ENCODE peak calls at places on chromosomes 3 and 15, in four cellular contexts. One of them, this sample, is unnamed. For H3K79me2, the result is how much of the 10 kb centered on the place peaks cover.

GRCh38 chr3:18100126-18100525 is 325.0 kb downstream of the SATB1 start:
- DNase-seq in GM23338: no peak
- DNase-seq in HCT116: no peak
- DNase-seq in H1: no peak
- DNase-seq in this sample: peak

GRCh38 chr3:58569287-58570001 is 7.7 kb downstream of the FAM107A start:
- DNase-seq in H1: no peak
- DNase-seq in HCT116: no peak
- DNase-seq in GM23338: no peak
- DNase-seq in this sample: no peak

GRCh38 chr3:135503429-135504083 is 462.0 kb upstream of the PPP2R3A start:
- DNase-seq in GM23338: peak
- DNase-seq in H1: peak
- DNase-seq in HCT116: peak
- DNase-seq in this sample: peak

GRCh38 chr3:120145498-120146285 is 51.4 kb upstream of the GSK3B start:
- DNase-seq in HCT116: peak
- DNase-seq in GM23338: no peak
- DNase-seq in H1: no peak
- DNase-seq in this sample: peak

GRCh38 chr3:159305017-159305416 is 503.2 kb downstream of the MFSD1 start:
- DNase-seq in H1: no peak
- DNase-seq in HCT116: no peak
- DNase-seq in GM23338: no peak
- DNase-seq in this sample: no peak

GRCh38 chr15:26037369-26037768 is 174.2 kb upstream of the ATP10A start:
- DNase-seq in H1: no peak
- DNase-seq in HCT116: no peak
- DNase-seq in GM23338: no peak
- DNase-seq in this sample: peak

GRCh38 chr15:51286816-51287215 is 51.6 kb downstream of the CYP19A1 start:
- DNase-seq in H1: no peak
- DNase-seq in HCT116: no peak
- DNase-seq in GM23338: peak
- DNase-seq in this sample: peak

GRCh38 chr3:27357665-27358258 is 11.4 kb downstream of the NEK10 start:
- DNase-seq in GM23338: peak
- DNase-seq in HCT116: peak
- DNase-seq in H1: peak
- DNase-seq in this sample: peak

GRCh38 chr15:69591905-69592508 is 139.4 kb downstream of the RPLP1 start:
- DNase-seq in GM23338: no peak
- DNase-seq in H1: no peak
- DNase-seq in HCT116: no peak
- DNase-seq in this sample: peak

GRCh38 chr15:67520276-67520975 is 505 bp upstream of the C15orf61 start:
- DNase-seq in H1: no peak
- DNase-seq in HCT116: no peak
- DNase-seq in GM23338: peak
- DNase-seq in this sample: no peak

GRCh38 chr3:112582242-112582874 is 20.5 kb downstream of the SLC35A5 start:
- DNase-seq in GM23338: peak
- DNase-seq in HCT116: peak
- DNase-seq in H1: no peak
- DNase-seq in this sample: peak

GRCh38 chr3:13040381-13041074 is 32.7 kb downstream of the IQSEC1 start:
- DNase-seq in H1: no peak
- DNase-seq in GM23338: no peak
- DNase-seq in HCT116: no peak
- DNase-seq in this sample: no peak

GRCh38 chr15:82832601-82833209 is 23.3 kb downstream of the WHAMM start:
- DNase-seq in GM23338: no peak
- DNase-seq in HCT116: peak
- DNase-seq in H1: no peak
- DNase-seq in this sample: peak

GRCh38 chr3:61057491-61057890 is 193.8 kb downstream of the FHIT start:
- DNase-seq in H1: no peak
- DNase-seq in HCT116: no peak
- DNase-seq in GM23338: no peak
- DNase-seq in this sample: no peak

GRCh38 chr15:76860201-76860600 is 44.9 kb downstream of the SCAPER start:
- DNase-seq in H1: no peak
- DNase-seq in GM23338: no peak
- DNase-seq in HCT116: no peak
- DNase-seq in this sample: no peak

GRCh38 chr15:40825661-40826088 is 2.8 kb downstream of the PPP1R14D start:
- DNase-seq in H1: no peak
- DNase-seq in HCT116: no peak
- DNase-seq in GM23338: no peak
- DNase-seq in this sample: peak

GRCh38 chr3:64264491-64265109 is 39.3 kb upstream of the PRICKLE2 start:
- DNase-seq in H1: no peak
- DNase-seq in GM23338: no peak
- DNase-seq in HCT116: no peak
- DNase-seq in this sample: peak

GRCh38 chr3:172170310-172170709 is 130.9 kb downstream of the FNDC3B start:
- DNase-seq in H1: no peak
- DNase-seq in HCT116: no peak
- DNase-seq in GM23338: no peak
- DNase-seq in this sample: no peak
- H3K79me2 ChIP-seq in H1: under half
- H3K79me2 ChIP-seq in HCT116: under half
- H3K79me2 ChIP-seq in GM23338: half or more
- H3K79me2 ChIP-seq in this sample: half or more

GRCh38 chr3:128493221-128494151 is 485 bp upstream of the GATA2 start:
- DNase-seq in HCT116: no peak
- DNase-seq in GM23338: no peak
- DNase-seq in H1: peak
- DNase-seq in this sample: no peak
- TF ChIP-seq EZH2 in HCT116: no peak
- TF ChIP-seq EZH2 in GM23338: peak
- TF ChIP-seq EZH2 in H1: peak
- TF ChIP-seq EZH2 in this sample: no peak

GRCh38 chr15:64701482-64701881 is 73.9 kb downstream of the RBPMS2 start:
- DNase-seq in H1: no peak
- DNase-seq in GM23338: no peak
- DNase-seq in HCT116: no peak
- DNase-seq in this sample: no peak
- H3K79me2 ChIP-seq in H1: half or more
- H3K79me2 ChIP-seq in GM23338: half or more
- H3K79me2 ChIP-seq in HCT116: half or more
- H3K79me2 ChIP-seq in this sample: half or more

DNA sequence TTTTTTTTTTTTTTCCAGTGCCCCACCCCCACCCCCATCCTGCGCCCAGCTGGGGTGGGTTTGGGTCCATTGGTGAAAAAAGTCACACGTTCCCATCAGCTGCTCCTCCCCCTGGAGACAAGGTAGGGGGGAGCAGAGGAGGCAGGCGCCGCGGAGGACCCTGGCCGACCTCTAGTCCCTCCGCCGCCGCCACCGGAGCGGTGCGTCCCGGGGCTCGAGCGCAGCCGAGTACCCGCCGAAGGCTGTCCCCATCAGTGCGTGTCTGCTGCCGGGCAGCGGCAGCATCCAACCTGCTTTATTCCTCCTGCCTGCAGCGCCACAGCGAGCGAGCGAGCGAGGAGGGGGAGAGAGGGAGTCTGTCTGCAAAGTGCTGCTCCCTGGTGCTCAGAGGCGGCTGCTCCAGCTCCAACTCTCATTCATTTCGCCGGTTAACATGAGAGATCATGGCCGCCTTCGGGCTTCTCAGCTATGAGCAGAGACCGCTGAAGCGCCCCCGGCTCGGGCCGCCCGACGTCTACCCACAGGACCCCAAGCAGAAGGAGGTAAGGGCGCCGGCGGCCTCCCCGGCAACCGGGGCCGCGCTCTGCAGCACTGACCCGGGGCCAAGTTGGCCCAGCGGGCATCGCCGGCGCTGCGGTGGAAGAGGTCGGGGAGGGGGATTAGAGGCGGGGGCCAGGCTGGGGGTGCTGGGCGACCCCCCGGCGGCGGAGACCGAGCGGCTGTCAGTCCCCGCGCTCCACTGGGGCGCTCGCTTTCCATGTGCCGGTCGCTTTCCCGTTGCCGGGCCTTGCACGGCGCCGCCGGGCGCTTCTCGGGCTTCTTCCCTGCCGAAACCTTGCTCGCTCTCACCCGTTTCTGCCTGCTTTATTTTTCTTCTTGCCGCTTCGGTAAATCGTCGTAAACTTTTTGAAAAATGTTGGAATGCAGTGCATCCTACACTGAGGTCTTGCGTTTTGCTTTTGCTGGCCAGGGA is 1.3 kb downstream of the MED12L start:
- DNase-seq in H1: peak
- DNase-seq in GM23338: peak
- DNase-seq in HCT116: peak
- DNase-seq in this sample: peak
- TF ChIP-seq EZH2 in H1: peak
- TF ChIP-seq EZH2 in GM23338: no peak
- TF ChIP-seq EZH2 in HCT116: no peak
- TF ChIP-seq EZH2 in this sample: peak

GRCh38 chr15:64334530-64334929 is 21.4 kb downstream of the CSNK1G1 start:
- DNase-seq in H1: no peak
- DNase-seq in HCT116: peak
- DNase-seq in GM23338: peak
- DNase-seq in this sample: no peak

GRCh38 chr15:64333516-64333915 is 22.5 kb downstream of the CSNK1G1 start:
- DNase-seq in GM23338: no peak
- DNase-seq in H1: no peak
- DNase-seq in HCT116: no peak
- DNase-seq in this sample: no peak

GRCh38 chr15:64337761-64338160 is 18.2 kb downstream of the CSNK1G1 start:
- DNase-seq in GM23338: no peak
- DNase-seq in HCT116: no peak
- DNase-seq in H1: no peak
- DNase-seq in this sample: no peak

DNA sequence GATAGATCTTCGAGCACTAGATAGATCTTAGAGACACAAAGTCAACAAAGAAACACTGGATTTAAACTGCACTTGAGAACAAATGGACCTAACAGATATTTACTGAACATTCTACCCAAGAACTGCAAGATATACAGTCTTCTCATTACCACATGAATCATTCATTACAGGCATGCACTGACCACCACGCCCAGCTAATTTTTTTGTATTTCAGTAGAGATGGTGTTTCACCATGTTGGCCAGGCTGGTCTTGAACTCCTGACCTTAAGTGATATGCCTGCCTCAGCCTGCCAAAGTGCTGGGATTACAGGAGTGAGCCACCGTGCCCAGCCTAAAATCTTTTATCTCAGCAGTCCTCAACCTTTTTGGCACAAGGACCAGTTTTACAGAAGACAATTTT is 22.0 kb downstream of the CSNK1G1 start:
- DNase-seq in HCT116: no peak
- DNase-seq in H1: no peak
- DNase-seq in GM23338: no peak
- DNase-seq in this sample: no peak
- H3K79me2 ChIP-seq in HCT116: under half
- H3K79me2 ChIP-seq in H1: under half
- H3K79me2 ChIP-seq in GM23338: under half
- H3K79me2 ChIP-seq in this sample: under half

DNA sequence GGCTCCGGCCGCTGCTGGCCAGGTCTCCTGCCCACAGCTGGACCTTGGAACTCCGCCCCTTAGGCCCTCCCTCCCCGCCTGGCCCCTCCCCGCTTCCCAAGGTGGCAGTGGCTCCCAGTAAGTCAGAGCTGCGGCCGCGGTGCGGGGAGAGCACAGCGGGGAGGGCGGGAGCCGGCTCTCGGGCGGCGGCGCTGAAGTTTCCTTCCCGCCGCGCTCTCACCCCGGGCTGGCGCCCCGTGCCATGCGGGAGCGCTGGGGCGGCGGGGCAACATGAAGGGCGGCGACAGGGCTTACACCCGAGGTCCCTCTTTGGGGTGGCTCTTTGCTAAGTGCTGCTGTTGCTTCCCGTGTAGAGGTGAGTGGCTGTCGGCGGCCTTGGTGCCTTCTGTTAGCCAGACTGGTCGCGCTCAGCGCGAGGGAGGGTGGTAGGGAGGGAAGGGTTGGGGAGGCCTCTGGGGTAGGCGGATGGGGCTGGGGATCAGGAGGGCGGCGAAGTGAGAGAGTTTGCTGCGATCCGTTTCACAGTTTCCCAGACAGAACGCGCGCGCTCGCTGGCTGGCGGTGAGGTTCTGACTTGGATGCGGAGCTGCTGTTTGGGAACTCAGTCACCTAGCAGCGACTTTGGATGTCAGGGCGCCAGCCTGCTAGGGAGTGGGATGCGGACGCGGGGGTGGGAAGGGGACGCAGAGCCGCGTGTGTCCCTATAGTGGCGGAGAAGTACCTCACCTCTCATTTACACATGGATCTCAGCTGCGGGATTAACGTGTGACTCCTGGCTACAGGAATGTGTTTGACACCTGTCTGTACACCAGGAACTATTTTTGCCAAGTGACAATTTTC is 145.5 kb upstream of the UMPS start:
- DNase-seq in HCT116: peak
- DNase-seq in GM23338: peak
- DNase-seq in H1: peak
- DNase-seq in this sample: peak
- TF ChIP-seq EZH2 in HCT116: no peak
- TF ChIP-seq EZH2 in GM23338: no peak
- TF ChIP-seq EZH2 in H1: peak
- TF ChIP-seq EZH2 in this sample: no peak

GRCh38 chr3:192825657-192826200 is 91.9 kb downstream of the MB21D2 start:
- DNase-seq in HCT116: no peak
- DNase-seq in GM23338: no peak
- DNase-seq in H1: no peak
- DNase-seq in this sample: no peak

GRCh38 chr3:192827863-192828594 is 89.6 kb downstream of the MB21D2 start:
- DNase-seq in H1: no peak
- DNase-seq in HCT116: no peak
- DNase-seq in GM23338: no peak
- DNase-seq in this sample: no peak

GRCh38 chr3:192825191-192825590 is 92.5 kb downstream of the MB21D2 start:
- DNase-seq in H1: no peak
- DNase-seq in GM23338: no peak
- DNase-seq in HCT116: no peak
- DNase-seq in this sample: no peak

GRCh38 chr3:192824313-192824712 is 93.3 kb downstream of the MB21D2 start:
- DNase-seq in GM23338: no peak
- DNase-seq in H1: no peak
- DNase-seq in HCT116: no peak
- DNase-seq in this sample: no peak

GRCh38 chr3:192827208-192827607 is 90.4 kb downstream of the MB21D2 start:
- DNase-seq in H1: no peak
- DNase-seq in GM23338: no peak
- DNase-seq in HCT116: no peak
- DNase-seq in this sample: peak
- H3K79me2 ChIP-seq in H1: under half
- H3K79me2 ChIP-seq in GM23338: half or more
- H3K79me2 ChIP-seq in HCT116: under half
- H3K79me2 ChIP-seq in this sample: half or more

GRCh38 chr15:31483053-31483923 is 156.7 kb downstream of the KLF13 start:
- DNase-seq in HCT116: no peak
- DNase-seq in H1: peak
- DNase-seq in GM23338: peak
- DNase-seq in this sample: no peak
- TF ChIP-seq EZH2 in HCT116: no peak
- TF ChIP-seq EZH2 in H1: peak
- TF ChIP-seq EZH2 in GM23338: peak
- TF ChIP-seq EZH2 in this sample: no peak